ENCODE peak calls at places on chromosomes 3 and 15, in nine cellular contexts. X is PC-3, G is mammary epithelial cell, R is esophagus squamous epithelium, S is lower lobe of right lung, Y is colonic mucosa, L is upper lobe of right lung, H is heart right ventricle, M is breast epithelium. N is an unnamed sample.

GRCh38 chr3:182384182-182384581 is 409.1 kb upstream of the ATP11B start:
- DNase-seq in X (no peak), G (no peak), R (no peak), S (no peak), Y (no peak), L (no peak), H (no peak), M (no peak), N (no peak)

GRCh38 chr15:31236184-31237041 is 90.2 kb upstream of the KLF13 start:
- DNase-seq in X (peak; percentile 54), G (peak; percentile 63), R (no peak), S (peak; percentile 64), Y (peak; percentile 60), L (peak; percentile 73), H (peak; percentile 92), M (peak; percentile 56), N (peak; percentile 92)

GRCh38 chr3:178900244-178900643 is 171.4 kb downstream of the ZMAT3 start:
- DNase-seq in X (no peak), G (no peak), R (no peak), S (no peak), Y (no peak), L (no peak), H (no peak), M (no peak), N (no peak)

GRCh38 chr3:184015381-184016019 is 2.2 kb downstream of the ABCC5 start:
- DNase-seq in X (no peak), G (no peak), R (no peak), S (no peak), Y (no peak), L (no peak), H (peak; percentile 35), M (no peak), N (no peak)

GRCh38 chr15:42955518-42955917 is 34.9 kb upstream of the TTBK2 start:
- DNase-seq in X (peak; percentile 71), G (peak; percentile 95), R (no peak), S (no peak), Y (no peak), L (no peak), H (no peak), M (no peak), N (no peak)

GRCh38 chr3:183506674-183507290 is 48.7 kb downstream of the KLHL6 start:
- DNase-seq in X (no peak), G (no peak), R (no peak), S (no peak), Y (no peak), L (no peak), H (no peak), M (no peak), N (no peak)

GRCh38 chr15:99592135-99592845 is 26.5 kb downstream of the MEF2A start:
- DNase-seq in X (no peak), G (no peak), R (no peak), S (no peak), Y (no peak), L (no peak), H (no peak), M (no peak), N (no peak)

GRCh38 chr3:76044601-76045600 is 259.6 kb upstream of the ZNF717 start:
- DNase-seq in X (peak; percentile 69), G (no peak), R (no peak), S (no peak), Y (peak; percentile 20), L (no peak), H (no peak), M (no peak), N (no peak)

GRCh38 chr3:16513141-16514020 is at the start of gene RFTN1:
- DNase-seq in X (peak; percentile 63), G (peak; percentile 54), R (no peak), S (peak; percentile 76), Y (peak; percentile 36), L (peak; percentile 85), H (peak; percentile 60), M (no peak), N (peak; percentile 75)

GRCh38 chr15:95470997-95471692 is 859.4 kb upstream of the NR2F2 start:
- DNase-seq in X (no peak), G (no peak), R (no peak), S (no peak), Y (no peak), L (no peak), H (peak; percentile 20), M (no peak), N (no peak)

GRCh38 chr15:51025454-51025846 is 69.3 kb downstream of the TNFAIP8L3 start:
- DNase-seq in X (no peak), G (no peak), R (no peak), S (no peak), Y (no peak), L (no peak), H (no peak), M (no peak), N (no peak)

GRCh38 chr3:166367947-166368533 is 530.8 kb upstream of the BCHE start:
- DNase-seq in X (peak; percentile 17), G (no peak), R (no peak), S (no peak), Y (no peak), L (no peak), H (no peak), M (no peak), N (no peak)

GRCh38 chr3:29889230-29889629 is 608.4 kb downstream of the RBMS3 start:
- DNase-seq in X (no peak), G (peak; percentile 15), R (no peak), S (no peak), Y (no peak), L (no peak), H (no peak), M (no peak), N (no peak)

GRCh38 chr3:32532434-32532833 is 29.8 kb upstream of the CMTM6 start:
- DNase-seq in X (no peak), G (no peak), R (no peak), S (no peak), Y (no peak), L (no peak), H (no peak), M (no peak), N (no peak)

GRCh38 chr3:99627062-99627826 is 11.2 kb upstream of the COL8A1 start:
- DNase-seq in X (peak; percentile 78), G (peak; percentile 18), R (no peak), S (no peak), Y (no peak), L (no peak), H (no peak), M (no peak), N (no peak)

GRCh38 chr3:27877122-27878011 is 155.2 kb upstream of the EOMES start:
- DNase-seq in X (no peak), G (no peak), R (no peak), S (no peak), Y (no peak), L (no peak), H (no peak), M (no peak), N (no peak)

GRCh38 chr3:187669675-187670504 is at the start of gene SST:
- DNase-seq in X (peak; percentile 51), G (peak; percentile 52), R (no peak), S (peak; percentile 47), Y (no peak), L (peak; percentile 68), H (peak; percentile 38), M (no peak), N (no peak)

GRCh38 chr15:70720228-70721016 is 42.9 kb downstream of the UACA start:
- DNase-seq in X (no peak), G (no peak), R (no peak), S (no peak), Y (no peak), L (no peak), H (no peak), M (no peak), N (no peak)

GRCh38 chr3:101038880-101039279 is 45.7 kb upstream of the ABI3BP start:
- DNase-seq in X (peak; percentile 45), G (no peak), R (no peak), S (no peak), Y (no peak), L (no peak), H (no peak), M (no peak), N (no peak)
- H3K4me1 ChIP-seq in X (peaks cover 58% of the 10 kb centered on the region), G (peaks cover 43% of the 10 kb centered on the region), R (peaks cover 5% of the 10 kb centered on the region), S (peaks cover 7% of the 10 kb centered on the region), Y (no peaks in the 10 kb centered on the region), L (no peaks in the 10 kb centered on the region), H (peaks cover 10% of the 10 kb centered on the region), M (no peaks in the 10 kb centered on the region), N (peaks cover 12% of the 10 kb centered on the region)

GRCh38 chr15:88243895-88244787 is 12.4 kb downstream of the NTRK3 start:
- DNase-seq in X (peak; percentile 42), G (peak; percentile 36), R (no peak), S (no peak), Y (no peak), L (no peak), H (no peak), M (no peak), N (no peak)
- TF ChIP-seq CTCF in X (peak; percentile 56), G (peak; percentile 72), R (peak; percentile 21), S (peak; percentile 54), Y (peak; percentile 44), L (peak; percentile 57), H (peak; percentile 50), M (peak; percentile 15), N (peak; percentile 52)

GRCh38 chr15:34366271-34367043 is 539 bp downstream of the LPCAT4 start:
- DNase-seq in X (peak; percentile 84), G (peak; percentile 74), R (no peak), S (peak; percentile 73), Y (peak; percentile 91), L (peak; percentile 82), H (peak; percentile 75), M (no peak), N (peak; percentile 75)
- H3K27ac ChIP-seq in X (peak overlapping the region; percentile 99), G (peak overlapping the region; percentile 29), R (peak overlapping the region; percentile 99), S (peak overlapping the region; percentile 99), Y (peak overlapping the region; percentile 100), L (peak overlapping the region; percentile 98), H (peak overlapping the region; percentile 99), M (peak overlapping the region; percentile 92), N (peak overlapping the region; percentile 44)

GRCh38 chr15:39127925-39128617 is 452.8 kb upstream of the THBS1 start:
- DNase-seq in X (peak; percentile 97), G (peak; percentile 82), R (no peak), S (no peak), Y (peak; percentile 32), L (no peak), H (no peak), M (no peak), N (no peak)

GRCh38 chr15:39127151-39127815 is 453.6 kb upstream of the THBS1 start:
- DNase-seq in X (peak; percentile 47), G (no peak), R (no peak), S (no peak), Y (no peak), L (no peak), H (no peak), M (no peak), N (no peak)

GRCh38 chr15:39125904-39126303 is 455.0 kb upstream of the THBS1 start:
- DNase-seq in X (peak; percentile 78), G (no peak), R (no peak), S (no peak), Y (peak; percentile 42), L (no peak), H (no peak), M (no peak), N (no peak)

GRCh38 chr15:39130556-39131379 is 450.1 kb upstream of the THBS1 start:
- DNase-seq in X (peak; percentile 64), G (no peak), R (no peak), S (no peak), Y (no peak), L (no peak), H (no peak), M (no peak), N (no peak)

DNA sequence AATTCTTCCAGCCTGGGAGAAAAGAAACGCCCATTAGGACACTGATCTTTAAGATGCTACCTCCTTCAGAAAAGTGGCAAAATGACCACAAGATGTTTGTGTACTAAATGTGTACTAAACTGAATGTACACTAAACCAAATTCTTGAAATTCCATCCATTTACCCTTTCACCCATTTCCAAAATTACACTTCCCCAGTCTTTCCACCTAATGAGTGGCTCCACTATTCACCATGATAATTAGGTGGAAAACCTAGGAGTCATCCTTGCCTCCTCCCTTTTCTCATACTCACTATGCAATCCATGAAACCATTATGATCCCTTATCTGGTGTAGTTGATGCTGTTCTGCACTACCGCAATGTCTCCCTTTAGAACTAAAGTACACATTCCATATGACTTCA is 452.1 kb upstream of the THBS1 start:
- DNase-seq in X (no peak), G (no peak), R (no peak), S (no peak), Y (no peak), L (no peak), H (no peak), M (no peak), N (no peak)
- H3K4me1 ChIP-seq in X (peaks cover 94% of the 10 kb centered on the region), G (peaks cover 79% of the 10 kb centered on the region), R (peaks cover 15% of the 10 kb centered on the region), S (peaks cover 21% of the 10 kb centered on the region), Y (no peaks in the 10 kb centered on the region), L (peaks cover 31% of the 10 kb centered on the region), H (peaks cover 38% of the 10 kb centered on the region), M (no peaks in the 10 kb centered on the region), N (peaks cover 17% of the 10 kb centered on the region)

N was measured in ascending aorta.